ENCODE peak calls at places on chromosomes 12 and 14, in nine cellular contexts. R, G, V, J, H, Z, F, X and L are unnamed samples.

GRCh38 chr14:23093993-23094665 is 807 bp downstream of the ACIN1 start:
- DNase-seq in R (no peak), G (no peak), V (no peak), J (no peak), H (no peak), Z (no peak), F (peak), X (no peak), L (no peak)

GRCh38 chr12:102814691-102815367 is 102.2 kb downstream of the PAH start:
- DNase-seq in R (no peak), G (no peak), V (no peak), J (no peak), H (no peak), Z (no peak), F (no peak), X (no peak), L (no peak)

GRCh38 chr12:78181544-78182162 is 351.0 kb downstream of the NAV3 start:
- DNase-seq in R (no peak), G (peak), V (no peak), J (no peak), H (peak), Z (peak), F (peak), X (no peak), L (no peak)

GRCh38 chr14:100717371-100717770 is 9.3 kb upstream of the DLK1 start:
- DNase-seq in R (no peak), G (no peak), V (no peak), J (no peak), H (no peak), Z (no peak), F (no peak), X (no peak), L (no peak)

GRCh38 chr14:77903233-77903632 is 103.3 kb downstream of the ADCK1 start:
- DNase-seq in R (no peak), G (no peak), V (no peak), J (no peak), H (peak), Z (no peak), F (no peak), X (no peak), L (no peak)

GRCh38 chr14:63663428-63664142 is 21.9 kb upstream of the WDR89 start:
- DNase-seq in R (no peak), G (no peak), V (no peak), J (no peak), H (peak), Z (peak), F (peak), X (peak), L (no peak)

GRCh38 chr12:108629156-108629555 is 4.5 kb downstream of the SELPLG start:
- DNase-seq in R (no peak), G (no peak), V (no peak), J (no peak), H (no peak), Z (no peak), F (no peak), X (no peak), L (no peak)

GRCh38 chr12:39277416-39277815 is 165.5 kb downstream of the KIF21A start:
- DNase-seq in R (no peak), G (no peak), V (no peak), J (no peak), H (no peak), Z (no peak), F (no peak), X (no peak), L (no peak)

GRCh38 chr12:109714141-109714912 is 702 bp downstream of the FAM222A start:
- DNase-seq in R (peak), G (peak), V (no peak), J (peak), H (peak), Z (peak), F (peak), X (peak), L (peak)

GRCh38 chr14:67077914-67078313 is 111.3 kb upstream of the GARIN2 start:
- DNase-seq in R (no peak), G (peak), V (no peak), J (no peak), H (no peak), Z (no peak), F (no peak), X (no peak), L (no peak)

GRCh38 chr12:112170376-112170775 is 45.0 kb downstream of the TRAFD1 start:
- DNase-seq in R (no peak), G (no peak), V (no peak), J (peak), H (peak), Z (peak), F (peak), X (peak), L (no peak)

GRCh38 chr14:71322660-71323250 is 415.5 kb downstream of the PCNX1 start:
- DNase-seq in R (no peak), G (peak), V (peak), J (peak), H (peak), Z (peak), F (no peak), X (peak), L (no peak)

GRCh38 chr14:35336171-35337073 is 44.2 kb downstream of the PSMA6 start:
- DNase-seq in R (peak), G (peak), V (no peak), J (no peak), H (peak), Z (peak), F (no peak), X (peak), L (peak)

GRCh38 chr12:51217133-51217967 is 512 bp downstream of the POU6F1 start:
- DNase-seq in R (peak), G (no peak), V (no peak), J (peak), H (peak), Z (peak), F (peak), X (peak), L (peak)